ENCODE peak calls at places on chromosome X, in eight cellular contexts. One of them, this sample, is unnamed.

GRCh38 chrX:152480269-152481212 is 29.4 kb upstream of the GABRA3 start:
- DNase-seq in D721Med: no peak
- DNase-seq in psoas muscle: no peak
- DNase-seq in NCI-H345: no peak
- DNase-seq in AG10803: no peak
- DNase-seq in GM12891: no peak
- DNase-seq in HuH-7.5: no peak
- DNase-seq in HCT116: no peak
- DNase-seq in this sample: no peak

GRCh38 chrX:139795196-139795595 is 87.2 kb upstream of the MCF2 start:
- DNase-seq in psoas muscle: no peak
- DNase-seq in NCI-H345: no peak
- DNase-seq in HCT116: no peak
- DNase-seq in GM12891: no peak
- DNase-seq in D721Med: no peak
- DNase-seq in AG10803: no peak
- DNase-seq in HuH-7.5: no peak
- DNase-seq in this sample: no peak

GRCh38 chrX:18920079-18920478 is 63.8 kb downstream of the PHKA2 start:
- DNase-seq in NCI-H345: no peak
- DNase-seq in HuH-7.5: no peak
- DNase-seq in AG10803: no peak
- DNase-seq in HCT116: no peak
- DNase-seq in D721Med: no peak
- DNase-seq in psoas muscle: no peak
- DNase-seq in GM12891: no peak
- DNase-seq in this sample: no peak

GRCh38 chrX:71367396-71367795 is 1.2 kb downstream of the TAF1 start:
- DNase-seq in HCT116: no peak
- DNase-seq in NCI-H345: no peak
- DNase-seq in HuH-7.5: no peak
- DNase-seq in AG10803: no peak
- DNase-seq in GM12891: no peak
- DNase-seq in D721Med: no peak
- DNase-seq in psoas muscle: no peak
- DNase-seq in this sample: no peak

GRCh38 chrX:47802589-47802988 is 34.1 kb upstream of the ZNF81 start:
- DNase-seq in HCT116: no peak
- DNase-seq in GM12891: no peak
- DNase-seq in AG10803: peak
- DNase-seq in D721Med: no peak
- DNase-seq in HuH-7.5: no peak
- DNase-seq in psoas muscle: no peak
- DNase-seq in NCI-H345: peak
- DNase-seq in this sample: no peak

GRCh38 chrX:68146054-68146453 is 287.2 kb downstream of the OPHN1 start:
- DNase-seq in D721Med: no peak
- DNase-seq in GM12891: no peak
- DNase-seq in NCI-H345: peak
- DNase-seq in HuH-7.5: no peak
- DNase-seq in psoas muscle: no peak
- DNase-seq in AG10803: peak
- DNase-seq in HCT116: peak
- DNase-seq in this sample: no peak

GRCh38 chrX:44096666-44097065 is 123.5 kb upstream of the NDP start:
- DNase-seq in AG10803: no peak
- DNase-seq in GM12891: no peak
- DNase-seq in HCT116: no peak
- DNase-seq in HuH-7.5: no peak
- DNase-seq in psoas muscle: no peak
- DNase-seq in D721Med: no peak
- DNase-seq in NCI-H345: no peak
- DNase-seq in this sample: no peak

GRCh38 chrX:133229361-133229760 is 11.2 kb upstream of the TFDP3 start:
- DNase-seq in psoas muscle: no peak
- DNase-seq in GM12891: no peak
- DNase-seq in NCI-H345: no peak
- DNase-seq in HCT116: peak
- DNase-seq in AG10803: no peak
- DNase-seq in HuH-7.5: no peak
- DNase-seq in D721Med: no peak
- DNase-seq in this sample: no peak

GRCh38 chrX:7110821-7111276 is 36.7 kb upstream of the STS start:
- DNase-seq in AG10803: no peak
- DNase-seq in HuH-7.5: no peak
- DNase-seq in HCT116: no peak
- DNase-seq in psoas muscle: no peak
- DNase-seq in D721Med: no peak
- DNase-seq in GM12891: no peak
- DNase-seq in NCI-H345: no peak
- DNase-seq in this sample: no peak

GRCh38 chrX:74613350-74614192 is 853 bp downstream of the RLIM start:
- DNase-seq in AG10803: peak
- DNase-seq in psoas muscle: no peak
- DNase-seq in HCT116: no peak
- DNase-seq in HuH-7.5: peak
- DNase-seq in GM12891: no peak
- DNase-seq in NCI-H345: peak
- DNase-seq in D721Med: no peak
- DNase-seq in this sample: no peak

GRCh38 chrX:120755066-120755846 is 120.4 kb downstream of the CT47B1 start:
- DNase-seq in AG10803: no peak
- DNase-seq in NCI-H345: no peak
- DNase-seq in GM12891: no peak
- DNase-seq in D721Med: no peak
- DNase-seq in HuH-7.5: no peak
- DNase-seq in psoas muscle: no peak
- DNase-seq in HCT116: no peak
- DNase-seq in this sample: no peak

GRCh38 chrX:155179343-155179997 is 36.8 kb upstream of the VBP1 start:
- DNase-seq in HuH-7.5: no peak
- DNase-seq in psoas muscle: no peak
- DNase-seq in NCI-H345: no peak
- DNase-seq in D721Med: no peak
- DNase-seq in GM12891: no peak
- DNase-seq in HCT116: no peak
- DNase-seq in AG10803: no peak
- DNase-seq in this sample: no peak

GRCh38 chrX:136162827-136163427 is 15.6 kb downstream of the FHL1 start:
- DNase-seq in GM12891: no peak
- DNase-seq in D721Med: no peak
- DNase-seq in AG10803: peak
- DNase-seq in NCI-H345: peak
- DNase-seq in psoas muscle: peak
- DNase-seq in HCT116: peak
- DNase-seq in HuH-7.5: no peak
- DNase-seq in this sample: no peak

GRCh38 chrX:7086384-7086783 is 61.1 kb upstream of the STS start:
- DNase-seq in HCT116: no peak
- DNase-seq in D721Med: no peak
- DNase-seq in HuH-7.5: no peak
- DNase-seq in GM12891: no peak
- DNase-seq in psoas muscle: no peak
- DNase-seq in NCI-H345: no peak
- DNase-seq in AG10803: no peak
- DNase-seq in this sample: peak

GRCh38 chrX:17655232-17656034 is 81.9 kb upstream of the SCML1 start:
- DNase-seq in HCT116: no peak
- DNase-seq in D721Med: no peak
- DNase-seq in NCI-H345: no peak
- DNase-seq in psoas muscle: no peak
- DNase-seq in HuH-7.5: no peak
- DNase-seq in GM12891: no peak
- DNase-seq in AG10803: peak
- DNase-seq in this sample: no peak

GRCh38 chrX:102746134-102746584 is 25.6 kb downstream of the GPRASP3 start:
- DNase-seq in D721Med: no peak
- DNase-seq in AG10803: peak
- DNase-seq in HCT116: no peak
- DNase-seq in HuH-7.5: no peak
- DNase-seq in psoas muscle: peak
- DNase-seq in GM12891: no peak
- DNase-seq in NCI-H345: no peak
- DNase-seq in this sample: no peak

GRCh38 chrX:96407501-96407900 is 277.1 kb upstream of the DIAPH2 start:
- DNase-seq in NCI-H345: no peak
- DNase-seq in D721Med: no peak
- DNase-seq in HCT116: no peak
- DNase-seq in psoas muscle: no peak
- DNase-seq in HuH-7.5: no peak
- DNase-seq in GM12891: no peak
- DNase-seq in AG10803: peak
- DNase-seq in this sample: no peak

GRCh38 chrX:66074920-66075879 is 35.3 kb upstream of the VSIG4 start:
- DNase-seq in HCT116: no peak
- DNase-seq in D721Med: no peak
- DNase-seq in HuH-7.5: no peak
- DNase-seq in AG10803: no peak
- DNase-seq in NCI-H345: no peak
- DNase-seq in GM12891: no peak
- DNase-seq in psoas muscle: peak
- DNase-seq in this sample: no peak

GRCh38 chrX:9048801-9049200 is 14.9 kb upstream of the FAM9B start:
- DNase-seq in GM12891: no peak
- DNase-seq in D721Med: no peak
- DNase-seq in HuH-7.5: no peak
- DNase-seq in AG10803: no peak
- DNase-seq in HCT116: no peak
- DNase-seq in NCI-H345: no peak
- DNase-seq in psoas muscle: no peak
- DNase-seq in this sample: no peak

GRCh38 chrX:114717921-114718320 is 134.0 kb downstream of the HTR2C start:
- DNase-seq in psoas muscle: no peak
- DNase-seq in D721Med: no peak
- DNase-seq in HuH-7.5: no peak
- DNase-seq in HCT116: no peak
- DNase-seq in GM12891: no peak
- DNase-seq in NCI-H345: no peak
- DNase-seq in AG10803: no peak
- DNase-seq in this sample: no peak

GRCh38 chrX:155632424-155633100 is 19.8 kb upstream of the TMLHE start:
- DNase-seq in psoas muscle: no peak
- DNase-seq in NCI-H345: no peak
- DNase-seq in HCT116: no peak
- DNase-seq in D721Med: no peak
- DNase-seq in GM12891: no peak
- DNase-seq in AG10803: no peak
- DNase-seq in HuH-7.5: no peak
- DNase-seq in this sample: no peak

GRCh38 chrX:124573458-124573857 is 227.1 kb downstream of the SH2D1A start:
- DNase-seq in HCT116: no peak
- DNase-seq in GM12891: no peak
- DNase-seq in AG10803: peak
- DNase-seq in psoas muscle: no peak
- DNase-seq in HuH-7.5: no peak
- DNase-seq in NCI-H345: no peak
- DNase-seq in D721Med: no peak
- DNase-seq in this sample: peak

GRCh38 chrX:8987672-8988250 is 46.2 kb downstream of the FAM9B start:
- DNase-seq in GM12891: no peak
- DNase-seq in NCI-H345: no peak
- DNase-seq in HuH-7.5: peak
- DNase-seq in D721Med: no peak
- DNase-seq in psoas muscle: no peak
- DNase-seq in HCT116: no peak
- DNase-seq in AG10803: no peak
- DNase-seq in this sample: no peak

GRCh38 chrX:67673741-67674274 is 130.0 kb downstream of the AR start:
- DNase-seq in AG10803: no peak
- DNase-seq in D721Med: no peak
- DNase-seq in psoas muscle: no peak
- DNase-seq in NCI-H345: no peak
- DNase-seq in HCT116: no peak
- DNase-seq in HuH-7.5: no peak
- DNase-seq in GM12891: no peak
- DNase-seq in this sample: no peak

GRCh38 chrX:74585766-74586165 is 28.7 kb downstream of the RLIM start:
- DNase-seq in HuH-7.5: no peak
- DNase-seq in NCI-H345: no peak
- DNase-seq in psoas muscle: no peak
- DNase-seq in D721Med: no peak
- DNase-seq in GM12891: no peak
- DNase-seq in AG10803: no peak
- DNase-seq in HCT116: no peak
- DNase-seq in this sample: no peak

GRCh38 chrX:33725556-33726232 is 406.4 kb downstream of the FAM47A start:
- DNase-seq in HCT116: no peak
- DNase-seq in psoas muscle: no peak
- DNase-seq in AG10803: no peak
- DNase-seq in NCI-H345: no peak
- DNase-seq in HuH-7.5: no peak
- DNase-seq in D721Med: no peak
- DNase-seq in GM12891: no peak
- DNase-seq in this sample: no peak

GRCh38 chrX:24877854-24878650 is 137.7 kb downstream of the ARX start:
- DNase-seq in D721Med: no peak
- DNase-seq in HuH-7.5: no peak
- DNase-seq in GM12891: no peak
- DNase-seq in AG10803: no peak
- DNase-seq in NCI-H345: no peak
- DNase-seq in HCT116: no peak
- DNase-seq in psoas muscle: no peak
- DNase-seq in this sample: no peak

GRCh38 chrX:11143931-11144678 is 33.0 kb downstream of the HCCS start:
- DNase-seq in HuH-7.5: peak
- DNase-seq in AG10803: peak
- DNase-seq in GM12891: peak
- DNase-seq in D721Med: no peak
- DNase-seq in psoas muscle: peak
- DNase-seq in NCI-H345: peak
- DNase-seq in HCT116: peak
- DNase-seq in this sample: peak

GRCh38 chrX:153973127-153974002 is 811 bp downstream of the TMEM187 start:
- DNase-seq in psoas muscle: peak
- DNase-seq in NCI-H345: no peak
- DNase-seq in D721Med: no peak
- DNase-seq in AG10803: no peak
- DNase-seq in HCT116: no peak
- DNase-seq in GM12891: no peak
- DNase-seq in HuH-7.5: no peak
- DNase-seq in this sample: no peak

GRCh38 chrX:31293409-31293808 is 221.6 kb upstream of the FTHL17 start:
- DNase-seq in psoas muscle: no peak
- DNase-seq in NCI-H345: peak
- DNase-seq in HuH-7.5: no peak
- DNase-seq in HCT116: no peak
- DNase-seq in D721Med: no peak
- DNase-seq in AG10803: no peak
- DNase-seq in GM12891: no peak
- DNase-seq in this sample: no peak

GRCh38 chrX:37879692-37880091 is 32.3 kb upstream of the DYNLT3 start:
- DNase-seq in HuH-7.5: no peak
- DNase-seq in HCT116: no peak
- DNase-seq in D721Med: no peak
- DNase-seq in NCI-H345: no peak
- DNase-seq in psoas muscle: no peak
- DNase-seq in GM12891: no peak
- DNase-seq in AG10803: no peak
- DNase-seq in this sample: no peak

This sample was measured in SK-N-MC.